ENCODE peak calls at places on chromosome 2, in seven cellular contexts. Z is midbrain; V is effector CD4-positive, alpha-beta T cell; B is T-helper 9 cell; S is ecto neural progenitor cell; N is OCI-LY7; D is cardiac fibroblast. A is an unnamed sample.

GRCh38 chr2:129762386-129763189 is 216.9 kb upstream of the RAB6C start:
- DNase-seq in Z (no peak), V (no peak), B (no peak), S (no peak), N (no peak), D (no peak), A (no peak)

GRCh38 chr2:71417300-71418202 is 35.8 kb upstream of the DYSF start:
- DNase-seq in Z (no peak), V (no peak), B (no peak), S (no peak), N (peak; percentile 13), D (no peak), A (peak; percentile 70)

GRCh38 chr2:179550214-179550613 is 285.6 kb upstream of the SESTD1 start:
- DNase-seq in Z (no peak), V (no peak), B (no peak), S (no peak), N (no peak), D (no peak), A (no peak)

GRCh38 chr2:132891456-132891855 is 221.5 kb upstream of the LYPD1 start:
- DNase-seq in Z (no peak), V (no peak), B (no peak), S (no peak), N (no peak), D (no peak), A (no peak)

GRCh38 chr2:70861774-70862644 is 26.4 kb upstream of the CD207 start:
- DNase-seq in Z (peak; percentile 82), V (peak; percentile 56), B (peak; percentile 62), S (peak; percentile 92), N (peak; percentile 59), D (peak; percentile 80), A (peak; percentile 88)

GRCh38 chr2:96321230-96322103 is 3.6 kb upstream of the ITPRIPL1 start:
- DNase-seq in Z (no peak), V (peak; percentile 70), B (peak; percentile 76), S (peak; percentile 80), N (peak; percentile 93), D (peak; percentile 29), A (peak; percentile 96)

GRCh38 chr2:58633576-58634365 is 392.6 kb upstream of the FANCL start:
- DNase-seq in Z (no peak), V (no peak), B (no peak), S (no peak), N (no peak), D (peak; percentile 3), A (no peak)

GRCh38 chr2:207161724-207162123 is 4.0 kb downstream of the KLF7 start:
- DNase-seq in Z (no peak), V (no peak), B (no peak), S (no peak), N (no peak), D (peak; percentile 51), A (no peak)

GRCh38 chr2:194927489-194927888 is 729.5 kb upstream of the SLC39A10 start:
- DNase-seq in Z (no peak), V (no peak), B (no peak), S (no peak), N (no peak), D (no peak), A (no peak)

A was measured in Karpas-422.